ENCODE peak calls at places on chromosome 5, in six cellular contexts. F is stimulated activated CD4-positive, alpha-beta T cell treated with anti-CD3 and anti-CD28 coated beads, Interleukin-1b, Interleukin-23, amount 100 ng/mL, for 4 hours; O is CD4-positive, CD25-positive, alpha-beta regulatory T cell; D is effector memory CD4-positive, alpha-beta T cell; I is astrocyte of the spinal cord; W is left cardiac atrium. M is an unnamed sample.

GRCh38 chr5:172178301-172179031 is 9.6 kb downstream of the STK10 start:
- DNase-seq in F (no peak), O (peak; percentile 69), D (no peak), I (no peak), W (no peak), M (no peak)

GRCh38 chr5:172149073-172149472 is 39.0 kb downstream of the STK10 start:
- DNase-seq in F (no peak), O (no peak), D (no peak), I (peak; percentile 56), W (no peak), M (no peak)

GRCh38 chr5:378301-378891 is 56.9 kb downstream of the AHRR start:
- DNase-seq in F (no peak), O (peak; percentile 76), D (no peak), I (peak; percentile 62), W (no peak), M (peak; percentile 13)

GRCh38 chr5:10441992-10442435 is 335 bp downstream of the ROPN1L start:
- DNase-seq in F (no peak), O (no peak), D (no peak), I (no peak), W (no peak), M (no peak)

GRCh38 chr5:173761182-173761521 is 127.0 kb upstream of the CPEB4 start:
- DNase-seq in F (no peak), O (no peak), D (no peak), I (no peak), W (no peak), M (no peak)

GRCh38 chr5:156835905-156836304 is 14.2 kb upstream of the PPP1R2B start:
- DNase-seq in F (no peak), O (peak; percentile 51), D (no peak), I (no peak), W (no peak), M (no peak)

GRCh38 chr5:10489810-10490426 is 48.2 kb downstream of the ROPN1L start:
- DNase-seq in F (no peak), O (peak; percentile 77), D (no peak), I (peak; percentile 33), W (no peak), M (peak; percentile 64)

GRCh38 chr5:145247745-145248040 is 587.4 kb downstream of the PRELID2 start:
- DNase-seq in F (no peak), O (no peak), D (no peak), I (no peak), W (no peak), M (no peak)

GRCh38 chr5:125317546-125317995 is 571.1 kb upstream of the ZNF608 start:
- DNase-seq in F (no peak), O (no peak), D (no peak), I (no peak), W (no peak), M (no peak)

GRCh38 chr5:26245327-26245726 is 793.1 kb downstream of the CDH9 start:
- DNase-seq in F (no peak), O (no peak), D (no peak), I (no peak), W (no peak), M (no peak)

GRCh38 chr5:166365164-166365563 is 1926.3 kb upstream of the WWC1 start:
- DNase-seq in F (no peak), O (no peak), D (no peak), I (no peak), W (no peak), M (no peak)

GRCh38 chr5:72290356-72291133 is 29.5 kb downstream of the MRPS27 start:
- DNase-seq in F (no peak), O (no peak), D (no peak), I (peak; percentile 48), W (no peak), M (no peak)

GRCh38 chr5:42598311-42598710 is 158.3 kb upstream of the CCDC152 start:
- DNase-seq in F (no peak), O (no peak), D (no peak), I (no peak), W (no peak), M (no peak)

GRCh38 chr5:134145061-134145757 is 30.7 kb downstream of the TCF7 start:
- DNase-seq in F (no peak), O (no peak), D (no peak), I (no peak), W (peak; percentile 7), M (no peak)

GRCh38 chr5:310516-310915 is 11.0 kb upstream of the AHRR start:
- DNase-seq in F (no peak), O (no peak), D (no peak), I (no peak), W (no peak), M (peak; percentile 7)